ENCODE peak calls at places on chromosome 17, in six cellular contexts. O is mesendoderm, X is H1, Q is IMR-90, B is mesenchymal stem cell, H is neuronal stem cell. C is an unnamed sample.

GRCh38 chr17:79413591-79413990 is 197.3 kb downstream of the RBFOX3 start:
- DNase-seq in O (no peak), X (no peak), Q (no peak), B (no peak), H (no peak), C (no peak)

GRCh38 chr17:35743911-35744328 is 9.1 kb downstream of the GAS2L2 start:
- DNase-seq in O (peak), X (no peak), Q (peak), B (peak), H (no peak), C (peak)

GRCh38 chr17:72588961-72589360 is 468.1 kb downstream of the SOX9 start:
- DNase-seq in O (no peak), X (no peak), Q (peak), B (peak), H (no peak), C (no peak)

GRCh38 chr17:74742153-74742515 is 5.1 kb downstream of the RAB37 start:
- DNase-seq in O (no peak), X (no peak), Q (peak), B (no peak), H (no peak), C (peak)

GRCh38 chr17:376936-377863 is 24.6 kb upstream of the RPH3AL start:
- DNase-seq in O (peak), X (no peak), Q (peak), B (peak), H (no peak), C (no peak)

GRCh38 chr17:45341389-45342158 is 24.8 kb upstream of the MAP3K14 start:
- DNase-seq in O (peak), X (no peak), Q (peak), B (peak), H (peak), C (peak)

GRCh38 chr17:64063766-64064224 is 43.4 kb upstream of the ICAM2 start:
- DNase-seq in O (peak), X (peak), Q (peak), B (peak), H (peak), C (peak)

GRCh38 chr17:34979650-34980352 is 511 bp upstream of the LIG3 start:
- DNase-seq in O (peak), X (no peak), Q (peak), B (peak), H (no peak), C (no peak)

GRCh38 chr17:55708575-55708974 is 14.1 kb downstream of the TMEM100 start:
- DNase-seq in O (no peak), X (no peak), Q (no peak), B (no peak), H (no peak), C (no peak)

GRCh38 chr17:19354748-19355147 is 7.8 kb downstream of the B9D1 start:
- DNase-seq in O (no peak), X (no peak), Q (no peak), B (no peak), H (no peak), C (no peak)

GRCh38 chr17:45895304-45895968 is 1.1 kb downstream of the MAPT start:
- DNase-seq in O (peak), X (no peak), Q (no peak), B (peak), H (peak), C (peak)

GRCh38 chr17:19644493-19645210 is 3.9 kb upstream of the ALDH3A2 start:
- DNase-seq in O (no peak), X (no peak), Q (no peak), B (no peak), H (no peak), C (no peak)

GRCh38 chr17:30413109-30413508 is 34.4 kb downstream of the CPD start:
- DNase-seq in O (no peak), X (no peak), Q (peak), B (no peak), H (no peak), C (no peak)

GRCh38 chr17:75404739-75405364 is 626 bp downstream of the GRB2 start:
- DNase-seq in O (peak), X (no peak), Q (peak), B (peak), H (no peak), C (peak)

GRCh38 chr17:43545383-43545632 is 832 bp downstream of the ETV4 start:
- DNase-seq in O (no peak), X (no peak), Q (peak), B (no peak), H (no peak), C (no peak)

DNA sequence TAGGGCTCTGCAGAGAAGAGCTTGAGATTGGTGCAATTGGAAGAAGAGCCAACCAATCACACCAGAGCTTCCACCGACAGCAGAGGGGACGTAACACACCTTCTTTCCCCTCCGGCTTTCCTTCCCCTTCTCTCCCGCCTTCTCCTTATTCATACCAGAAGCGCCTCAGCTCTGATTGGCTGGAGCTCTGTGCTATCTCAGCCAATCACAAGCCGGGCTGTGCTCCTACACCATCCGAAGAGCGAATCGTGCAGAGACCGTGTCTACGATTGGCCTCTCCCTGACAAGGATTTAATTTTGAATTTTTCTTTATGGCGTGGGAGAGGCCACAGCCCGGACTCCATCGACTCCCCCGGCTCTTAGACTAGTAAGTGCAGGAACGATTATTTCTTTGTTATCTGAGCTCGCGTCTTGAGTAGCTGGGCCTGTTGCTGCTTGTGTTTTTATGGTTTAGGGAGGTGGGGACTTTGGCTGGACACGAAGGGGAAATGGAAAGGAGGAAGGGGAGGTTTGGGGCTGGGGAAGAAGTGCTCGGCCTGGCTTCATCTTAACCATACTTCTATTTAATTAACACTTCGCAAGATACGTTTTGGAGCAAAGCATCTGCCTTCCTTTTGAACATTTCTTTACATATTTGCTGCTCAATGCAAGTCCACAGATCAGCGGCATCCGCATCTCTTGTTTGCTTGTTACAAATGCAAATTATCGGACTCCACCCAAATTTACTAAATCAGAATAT is at the start of gene PRR11:
- DNase-seq in O (no peak), X (no peak), Q (peak), B (no peak), H (no peak), C (peak)
- H3K18ac ChIP-seq in O (peak), X (peak), Q (peak), B (peak), H (peak), C (peak)

GRCh38 chr17:17937450-17937849 is 34.8 kb downstream of the TOM1L2 start:
- DNase-seq in O (no peak), X (no peak), Q (peak), B (peak), H (no peak), C (no peak)

GRCh38 chr17:17941015-17941414 is 31.2 kb downstream of the TOM1L2 start:
- DNase-seq in O (no peak), X (no peak), Q (no peak), B (no peak), H (no peak), C (no peak)

GRCh38 chr17:17940451-17940911 is 31.7 kb downstream of the TOM1L2 start:
- DNase-seq in O (peak), X (no peak), Q (peak), B (peak), H (no peak), C (no peak)

GRCh38 chr17:17937958-17938357 is 34.2 kb downstream of the TOM1L2 start:
- DNase-seq in O (no peak), X (no peak), Q (no peak), B (no peak), H (no peak), C (no peak)

GRCh38 chr17:17938388-17939107 is 33.7 kb downstream of the TOM1L2 start:
- DNase-seq in O (no peak), X (no peak), Q (no peak), B (no peak), H (no peak), C (no peak)
- H3K18ac ChIP-seq in O (no peak), X (no peak), Q (no peak), B (no peak), H (no peak), C (no peak)

GRCh38 chr17:70168979-70169706 is at the start of gene KCNJ2:
- DNase-seq in O (peak), X (peak), Q (peak), B (peak), H (peak), C (peak)
- H3K18ac ChIP-seq in O (peak), X (no peak), Q (peak), B (no peak), H (peak), C (no peak)

DNA sequence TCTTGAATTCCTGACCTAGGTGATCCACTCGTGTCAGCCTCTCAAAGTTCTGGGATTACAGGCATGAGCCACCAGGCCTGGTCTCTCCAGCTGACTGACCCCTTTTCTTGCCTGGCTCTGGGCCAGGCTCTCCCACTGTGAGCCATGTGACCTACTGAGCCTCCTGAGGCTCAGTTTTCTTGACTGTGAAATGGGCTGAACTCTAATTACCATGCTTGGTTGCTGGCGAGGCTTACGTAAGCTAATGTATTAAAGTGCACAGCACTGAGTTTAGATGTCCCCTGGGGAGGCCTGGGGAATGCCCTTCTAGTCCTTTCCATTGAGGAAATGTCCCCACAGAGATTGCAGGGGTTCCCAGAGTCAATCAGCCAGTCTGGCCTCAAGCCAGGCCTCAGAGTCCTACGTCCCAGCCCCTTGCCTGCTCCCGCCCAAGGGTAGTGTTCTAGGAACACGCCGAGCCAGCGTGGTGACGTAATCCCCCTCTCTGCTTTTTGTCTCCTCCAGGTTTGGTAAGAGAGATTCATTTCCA is 45.8 kb upstream of the LGALS9 start:
- DNase-seq in O (no peak), X (no peak), Q (no peak), B (no peak), H (no peak), C (no peak)
- H3K18ac ChIP-seq in O (no peak), X (no peak), Q (peak), B (no peak), H (no peak), C (no peak)

GRCh38 chr17:4741544-4741943 is 1.8 kb upstream of the CXCL16 start:
- DNase-seq in O (no peak), X (no peak), Q (no peak), B (no peak), H (no peak), C (no peak)
- H3K18ac ChIP-seq in O (no peak), X (no peak), Q (no peak), B (no peak), H (peak), C (no peak)

C was measured in H9.